ENCODE peak calls at places on chromosomes 12 and 14, in five cellular contexts. One of them, this sample, is unnamed.
A peak's percentile ranks its signal among the peaks of the same experiment; 100 is the strongest.

GRCh38 chr12:96883571-96883970 is 23.5 kb upstream of the NEDD1 start:
- DNase-seq in NCI-H187: no peak
- DNase-seq in fibroblast of pulmonary artery: no peak
- DNase-seq in mesenchymal stem cell: peak; percentile 23
- DNase-seq in tibial artery: no peak
- DNase-seq in this sample: peak; percentile 11

GRCh38 chr14:54253195-54253947 is 143.4 kb upstream of the CDKN3 start:
- DNase-seq in fibroblast of pulmonary artery: peak; percentile 63
- DNase-seq in mesenchymal stem cell: peak; percentile 80
- DNase-seq in NCI-H187: no peak
- DNase-seq in tibial artery: no peak
- DNase-seq in this sample: peak; percentile 94

GRCh38 chr14:70832536-70833305 is 23.4 kb upstream of the MAP3K9 start:
- DNase-seq in mesenchymal stem cell: no peak
- DNase-seq in NCI-H187: no peak
- DNase-seq in fibroblast of pulmonary artery: peak; percentile 74
- DNase-seq in tibial artery: no peak
- DNase-seq in this sample: peak; percentile 20

GRCh38 chr14:22386924-22387775 is 201.9 kb downstream of the DAD1 start:
- DNase-seq in mesenchymal stem cell: peak; percentile 75
- DNase-seq in tibial artery: peak; percentile 60
- DNase-seq in NCI-H187: peak; percentile 7
- DNase-seq in fibroblast of pulmonary artery: peak; percentile 87
- DNase-seq in this sample: peak; percentile 72

GRCh38 chr14:64109821-64110554 is 184.2 kb downstream of the ESR2 start:
- DNase-seq in mesenchymal stem cell: peak; percentile 26
- DNase-seq in tibial artery: no peak
- DNase-seq in fibroblast of pulmonary artery: peak; percentile 37
- DNase-seq in NCI-H187: no peak
- DNase-seq in this sample: peak; percentile 23

GRCh38 chr12:111101003-111101402 is 180.6 kb upstream of the MYL2 start:
- DNase-seq in tibial artery: no peak
- DNase-seq in fibroblast of pulmonary artery: no peak
- DNase-seq in mesenchymal stem cell: no peak
- DNase-seq in NCI-H187: no peak
- DNase-seq in this sample: no peak

GRCh38 chr14:22634233-22634632 is 9.9 kb downstream of the OR6J1 start:
- DNase-seq in tibial artery: no peak
- DNase-seq in mesenchymal stem cell: no peak
- DNase-seq in fibroblast of pulmonary artery: no peak
- DNase-seq in NCI-H187: no peak
- DNase-seq in this sample: no peak

GRCh38 chr14:93984987-93985410 is 8.6 kb upstream of the ASB2 start:
- DNase-seq in tibial artery: peak; percentile 38
- DNase-seq in mesenchymal stem cell: peak; percentile 72
- DNase-seq in fibroblast of pulmonary artery: peak; percentile 59
- DNase-seq in NCI-H187: no peak
- DNase-seq in this sample: peak; percentile 41

GRCh38 chr14:96080571-96080970 is 41.4 kb downstream of the C14orf132 start:
- DNase-seq in mesenchymal stem cell: no peak
- DNase-seq in NCI-H187: no peak
- DNase-seq in fibroblast of pulmonary artery: no peak
- DNase-seq in tibial artery: no peak
- DNase-seq in this sample: no peak

GRCh38 chr12:132427999-132428871 is 61.7 kb upstream of the FBRSL1 start:
- DNase-seq in mesenchymal stem cell: no peak
- DNase-seq in fibroblast of pulmonary artery: no peak
- DNase-seq in tibial artery: no peak
- DNase-seq in NCI-H187: no peak
- DNase-seq in this sample: no peak

GRCh38 chr14:99157246-99157645 is 114.8 kb downstream of the BCL11B start:
- DNase-seq in mesenchymal stem cell: no peak
- DNase-seq in NCI-H187: no peak
- DNase-seq in tibial artery: peak; percentile 7
- DNase-seq in fibroblast of pulmonary artery: no peak
- DNase-seq in this sample: no peak

GRCh38 chr12:30985814-30986452 is 59.4 kb downstream of the TSPAN11 start:
- DNase-seq in NCI-H187: peak; percentile 25
- DNase-seq in mesenchymal stem cell: peak; percentile 57
- DNase-seq in fibroblast of pulmonary artery: peak; percentile 60
- DNase-seq in tibial artery: no peak
- DNase-seq in this sample: peak; percentile 58

GRCh38 chr12:22042981-22043669 is 2.9 kb upstream of the CMAS start:
- DNase-seq in NCI-H187: no peak
- DNase-seq in fibroblast of pulmonary artery: peak; percentile 79
- DNase-seq in mesenchymal stem cell: peak; percentile 48
- DNase-seq in tibial artery: no peak
- DNase-seq in this sample: peak; percentile 87

GRCh38 chr12:48013287-48013686 is 9.0 kb upstream of the COL2A1 start:
- DNase-seq in NCI-H187: no peak
- DNase-seq in fibroblast of pulmonary artery: no peak
- DNase-seq in mesenchymal stem cell: no peak
- DNase-seq in tibial artery: no peak
- DNase-seq in this sample: no peak

GRCh38 chr14:69034612-69035262 is 55.6 kb upstream of the ACTN1 start:
- DNase-seq in fibroblast of pulmonary artery: peak; percentile 83
- DNase-seq in tibial artery: no peak
- DNase-seq in mesenchymal stem cell: no peak
- DNase-seq in NCI-H187: no peak
- DNase-seq in this sample: no peak

GRCh38 chr14:96497087-96497486 is 5.1 kb upstream of the PAPOLA start:
- DNase-seq in fibroblast of pulmonary artery: no peak
- DNase-seq in NCI-H187: no peak
- DNase-seq in tibial artery: no peak
- DNase-seq in mesenchymal stem cell: no peak
- DNase-seq in this sample: no peak

GRCh38 chr12:52391618-52392002 is 6.2 kb upstream of the KRT84 start:
- DNase-seq in fibroblast of pulmonary artery: peak; percentile 33
- DNase-seq in NCI-H187: no peak
- DNase-seq in tibial artery: peak; percentile 46
- DNase-seq in mesenchymal stem cell: no peak
- DNase-seq in this sample: peak; percentile 16

GRCh38 chr12:108310489-108310888 is 28.6 kb downstream of the CMKLR1 start:
- DNase-seq in tibial artery: no peak
- DNase-seq in NCI-H187: no peak
- DNase-seq in fibroblast of pulmonary artery: peak; percentile 18
- DNase-seq in mesenchymal stem cell: no peak
- DNase-seq in this sample: peak; percentile 25

GRCh38 chr12:12540261-12541013 is 22.2 kb downstream of the DUSP16 start:
- DNase-seq in fibroblast of pulmonary artery: no peak
- DNase-seq in NCI-H187: no peak
- DNase-seq in mesenchymal stem cell: no peak
- DNase-seq in tibial artery: no peak
- DNase-seq in this sample: no peak

GRCh38 chr12:28033538-28033915 is 61.0 kb upstream of the PTHLH start:
- DNase-seq in tibial artery: no peak
- DNase-seq in mesenchymal stem cell: peak; percentile 18
- DNase-seq in NCI-H187: no peak
- DNase-seq in fibroblast of pulmonary artery: no peak
- DNase-seq in this sample: peak; percentile 81

GRCh38 chr14:104933721-104934379 is 9.2 kb downstream of the PLD4 start:
- DNase-seq in tibial artery: no peak
- DNase-seq in NCI-H187: no peak
- DNase-seq in mesenchymal stem cell: no peak
- DNase-seq in fibroblast of pulmonary artery: no peak
- DNase-seq in this sample: no peak

GRCh38 chr14:38405851-38406630 is 150.1 kb upstream of the CLEC14A start:
- DNase-seq in NCI-H187: peak; percentile 49
- DNase-seq in tibial artery: no peak
- DNase-seq in mesenchymal stem cell: peak; percentile 75
- DNase-seq in fibroblast of pulmonary artery: peak; percentile 54
- DNase-seq in this sample: peak; percentile 49

GRCh38 chr12:126772171-126772864 is 1494.7 kb upstream of the TMEM132C start:
- DNase-seq in fibroblast of pulmonary artery: peak; percentile 27
- DNase-seq in NCI-H187: no peak
- DNase-seq in tibial artery: no peak
- DNase-seq in mesenchymal stem cell: no peak
- DNase-seq in this sample: peak; percentile 82

GRCh38 chr12:132197581-132198281 is 53.5 kb downstream of the NOC4L start:
- DNase-seq in mesenchymal stem cell: no peak
- DNase-seq in tibial artery: no peak
- DNase-seq in fibroblast of pulmonary artery: no peak
- DNase-seq in NCI-H187: no peak
- DNase-seq in this sample: peak; percentile 28

GRCh38 chr14:62943202-62943601 is 102.1 kb downstream of the KCNH5 start:
- DNase-seq in NCI-H187: no peak
- DNase-seq in mesenchymal stem cell: no peak
- DNase-seq in tibial artery: no peak
- DNase-seq in fibroblast of pulmonary artery: peak; percentile 3
- DNase-seq in this sample: peak; percentile 49

GRCh38 chr14:37595809-37596595 is 573 bp downstream of the TTC6 start:
- DNase-seq in mesenchymal stem cell: peak; percentile 70
- DNase-seq in fibroblast of pulmonary artery: no peak
- DNase-seq in tibial artery: no peak
- DNase-seq in NCI-H187: peak; percentile 91
- DNase-seq in this sample: peak; percentile 20

This sample was measured in fibroblast of mammary gland.